ENCODE peak calls at places on chromosomes 3 and 15, in seven cellular contexts. I is lower lobe of right lung, K is IMR-90, Z is neuronal stem cell, C is body of pancreas, P is PC-3, U is Karpas-422. E is an unnamed sample.

GRCh38 chr15:28191832-28192231 is 92.7 kb upstream of the OCA2 start:
- DNase-seq in C (peak; percentile 53), I (peak; percentile 52), Z (peak; percentile 8), P (no peak), K (peak; percentile 77), U (no peak), E (peak; percentile 43)

GRCh38 chr3:9192238-9192637 is 57.2 kb downstream of the SRGAP3 start:
- DNase-seq in Z (no peak), K (no peak), U (no peak), P (no peak), C (peak; percentile 39), I (no peak), E (no peak)

GRCh38 chr3:11989383-11990050 is 14.7 kb upstream of the SYN2 start:
- DNase-seq in K (no peak), I (no peak), Z (no peak), U (peak; percentile 59), C (no peak), P (peak; percentile 17), E (no peak)

GRCh38 chr15:85474700-85475316 is 94.4 kb downstream of the AKAP13 start:
- DNase-seq in I (no peak), U (peak; percentile 87), C (no peak), Z (no peak), K (no peak), P (peak; percentile 57), E (no peak)

GRCh38 chr3:152375546-152375945 is 106.8 kb downstream of the MBNL1 start:
- DNase-seq in K (peak; percentile 67), I (no peak), Z (no peak), U (no peak), P (peak; percentile 25), C (no peak), E (no peak)

GRCh38 chr3:38001456-38002081 is 11.0 kb downstream of the VILL start:
- DNase-seq in U (no peak), K (no peak), C (peak; percentile 78), P (peak; percentile 68), Z (no peak), I (no peak), E (peak; percentile 28)

GRCh38 chr3:120093923-120094775 is at the start of gene GSK3B:
- DNase-seq in I (peak; percentile 99), K (no peak), P (no peak), C (peak; percentile 99), Z (peak; percentile 77), U (peak; percentile 91), E (peak; percentile 99)

GRCh38 chr3:141305436-141305835 is 62.9 kb upstream of the ZBTB38 start:
- DNase-seq in C (no peak), I (no peak), U (peak; percentile 47), Z (no peak), K (peak; percentile 74), P (peak; percentile 37), E (no peak)

GRCh38 chr15:41823502-41823901 is 4.4 kb upstream of the JMJD7 start:
- DNase-seq in K (no peak), C (no peak), U (no peak), I (peak; percentile 28), P (no peak), Z (no peak), E (peak; percentile 27)

GRCh38 chr3:162168715-162169114 is 672.1 kb downstream of the OTOL1 start:
- DNase-seq in U (no peak), P (no peak), C (no peak), I (no peak), Z (no peak), K (no peak), E (no peak)

GRCh38 chr15:99312794-99313193 is 61.5 kb downstream of the LRRC28 start:
- DNase-seq in K (no peak), P (no peak), U (no peak), Z (no peak), C (no peak), I (no peak), E (no peak)

GRCh38 chr3:25938566-25939325 is 148.9 kb downstream of the OXSM start:
- DNase-seq in Z (no peak), P (no peak), C (no peak), I (no peak), U (no peak), K (no peak), E (no peak)

GRCh38 chr15:62571072-62571471 is 406.0 kb upstream of the C2CD4B start:
- DNase-seq in I (no peak), K (no peak), C (no peak), P (no peak), U (no peak), Z (no peak), E (no peak)

GRCh38 chr3:44915702-44916438 is 41.5 kb downstream of the TGM4 start:
- DNase-seq in I (no peak), C (no peak), K (peak; percentile 25), Z (no peak), U (no peak), P (no peak), E (no peak)

GRCh38 chr3:105828703-105829102 is 40.1 kb downstream of the CBLB start:
- DNase-seq in U (peak; percentile 74), P (no peak), C (no peak), Z (no peak), K (no peak), I (no peak), E (no peak)

GRCh38 chr15:74123685-74124084 is 6.7 kb upstream of the ISLR2 start:
- DNase-seq in P (no peak), K (no peak), Z (no peak), U (no peak), C (no peak), I (no peak), E (no peak)

GRCh38 chr15:86199467-86200145 is 119.9 kb downstream of the AGBL1 start:
- DNase-seq in Z (no peak), P (no peak), U (no peak), K (no peak), I (no peak), C (no peak), E (no peak)

GRCh38 chr15:27527490-27528067 is 556.6 kb downstream of the GABRG3 start:
- DNase-seq in Z (no peak), I (no peak), K (no peak), U (no peak), C (no peak), P (no peak), E (no peak)

GRCh38 chr15:62083168-62084154 is 16.7 kb downstream of the C2CD4A start:
- DNase-seq in P (no peak), I (no peak), Z (no peak), K (no peak), C (no peak), U (no peak), E (no peak)

DNA sequence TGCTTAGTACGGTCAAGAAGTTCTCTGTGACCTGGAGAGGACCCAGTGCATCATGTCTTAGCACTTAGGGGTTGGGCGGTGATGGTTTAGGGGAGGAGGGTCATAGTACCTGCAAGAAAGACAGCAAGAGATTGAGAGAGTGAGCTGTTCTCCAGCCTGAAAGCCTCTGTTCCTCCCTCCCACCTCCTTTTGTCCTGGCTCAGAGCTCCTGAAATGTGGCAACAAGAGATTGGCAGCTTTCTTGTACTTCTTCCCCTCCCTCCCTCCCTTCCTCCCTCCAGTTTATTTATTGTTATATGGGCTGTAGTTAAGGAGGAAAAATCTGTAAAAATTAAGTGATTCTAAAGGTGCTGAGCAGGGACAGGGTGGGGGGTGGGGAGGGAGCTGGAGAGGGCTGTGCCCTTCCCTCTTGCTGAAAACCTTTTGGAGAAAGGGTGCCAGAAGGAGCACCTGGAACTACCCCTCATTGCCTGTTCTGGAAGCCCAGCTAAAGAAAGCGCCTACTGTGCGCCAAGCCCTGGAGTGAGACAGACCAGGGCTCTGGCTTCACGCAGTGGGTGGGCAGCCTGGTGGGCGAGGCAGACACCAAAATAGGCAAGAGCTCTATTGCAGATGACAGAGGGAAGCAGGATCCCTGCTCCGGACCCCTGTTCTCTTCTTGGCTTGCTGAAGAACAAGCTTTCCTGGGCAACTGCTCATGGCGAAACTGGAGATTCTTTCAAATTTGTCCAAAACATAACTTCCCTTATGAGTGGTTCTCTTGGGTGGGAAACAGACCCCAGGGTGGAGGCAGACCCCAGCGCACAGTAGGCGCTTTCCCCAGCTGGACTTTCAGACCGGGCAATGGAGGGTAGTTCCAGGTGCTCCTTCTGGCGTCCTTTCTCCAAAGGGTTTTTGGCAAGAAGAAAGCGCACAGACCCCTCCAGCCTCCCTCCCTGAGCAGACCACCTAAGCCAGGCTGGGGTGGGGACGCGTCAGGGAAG is 35.6 kb downstream of the LINGO1 start:
- DNase-seq in C (no peak), P (no peak), K (no peak), U (no peak), Z (no peak), I (no peak), E (no peak)
- H3K4me1 ChIP-seq in C (peaks cover 4% of the 10 kb centered on the region), P (no peaks in the 10 kb centered on the region), K (no peaks in the 10 kb centered on the region), U (peaks cover 13% of the 10 kb centered on the region), Z (peaks cover 7% of the 10 kb centered on the region), I (no peaks in the 10 kb centered on the region), E (no peaks in the 10 kb centered on the region)

GRCh38 chr15:77017091-77017660 is 22.2 kb downstream of the PSTPIP1 start:
- DNase-seq in P (no peak), I (no peak), C (no peak), Z (no peak), U (no peak), K (no peak), E (peak; percentile 9)
- H3K4me1 ChIP-seq in P (peaks cover 6% of the 10 kb centered on the region), I (peaks cover 26% of the 10 kb centered on the region), C (no peaks in the 10 kb centered on the region), Z (no peaks in the 10 kb centered on the region), U (peaks cover 98% of the 10 kb centered on the region), K (peaks cover 9% of the 10 kb centered on the region), E (no peaks in the 10 kb centered on the region)

GRCh38 chr3:82509951-82510603 is 748.6 kb upstream of the GBE1 start:
- DNase-seq in K (no peak), U (no peak), I (no peak), C (no peak), Z (no peak), P (no peak), E (no peak)

GRCh38 chr3:82509106-82509842 is 747.8 kb upstream of the GBE1 start:
- DNase-seq in K (no peak), C (no peak), P (no peak), Z (no peak), U (no peak), I (no peak), E (no peak)

GRCh38 chr3:82506204-82506603 is 744.8 kb upstream of the GBE1 start:
- DNase-seq in C (no peak), K (no peak), Z (no peak), I (no peak), U (no peak), P (no peak), E (no peak)

GRCh38 chr3:82505079-82505756 is 743.8 kb upstream of the GBE1 start:
- DNase-seq in K (no peak), U (no peak), P (no peak), Z (no peak), I (no peak), C (no peak), E (no peak)
- H3K4me1 ChIP-seq in K (no peaks in the 10 kb centered on the region), U (no peaks in the 10 kb centered on the region), P (no peaks in the 10 kb centered on the region), Z (no peaks in the 10 kb centered on the region), I (no peaks in the 10 kb centered on the region), C (no peaks in the 10 kb centered on the region), E (no peaks in the 10 kb centered on the region)

GRCh38 chr3:51391566-51392300 is 648 bp downstream of the RBM15B start:
- DNase-seq in U (peak; percentile 80), C (peak; percentile 38), Z (no peak), K (peak; percentile 28), I (peak; percentile 63), P (peak; percentile 13), E (peak; percentile 67)

GRCh38 chr3:51393096-51393495 is 2.0 kb downstream of the RBM15B start:
- DNase-seq in I (no peak), K (no peak), C (no peak), U (no peak), Z (no peak), P (no peak), E (no peak)

GRCh38 chr3:51394541-51394940 is 3.5 kb downstream of the RBM15B start:
- DNase-seq in K (no peak), U (no peak), I (no peak), C (no peak), P (no peak), Z (no peak), E (no peak)

GRCh38 chr3:51392301-51393095 is 1.4 kb downstream of the RBM15B start:
- DNase-seq in K (no peak), Z (no peak), I (peak; percentile 50), P (no peak), U (no peak), C (no peak), E (peak; percentile 18)

GRCh38 chr3:51393564-51393963 is 2.5 kb downstream of the RBM15B start:
- DNase-seq in C (no peak), I (no peak), P (no peak), K (no peak), Z (no peak), U (no peak), E (no peak)
- H3K4me1 ChIP-seq in C (peaks cover 63% of the 10 kb centered on the region), I (peaks cover 64% of the 10 kb centered on the region), P (peaks cover 26% of the 10 kb centered on the region), K (peaks cover 29% of the 10 kb centered on the region), Z (peaks cover 8% of the 10 kb centered on the region), U (peaks cover 41% of the 10 kb centered on the region), E (peaks cover 46% of the 10 kb centered on the region)